ENCODE peak calls at places on chromosomes 3 and 15, in seven cellular contexts. O is cardiac muscle cell, N is DND-41, B is WERI-Rb-1, L is HL-60, K is AG04450, J is GM23338. C is an unnamed sample.

GRCh38 chr3:126881861-126882260 is 101.1 kb upstream of the PLXNA1 start:
- DNase-seq in K (no peak), L (no peak), J (no peak), N (no peak), O (no peak), B (no peak), C (no peak)

GRCh38 chr15:39115379-39116057 is 465.4 kb upstream of the THBS1 start:
- DNase-seq in N (no peak), O (no peak), L (no peak), B (no peak), K (no peak), J (no peak), C (no peak)

GRCh38 chr3:31891876-31892455 is 89.1 kb downstream of the OSBPL10 start:
- DNase-seq in N (no peak), L (no peak), O (no peak), J (no peak), K (no peak), B (no peak), C (no peak)

GRCh38 chr3:30643763-30644462 is 37.5 kb downstream of the TGFBR2 start:
- DNase-seq in J (no peak), L (no peak), O (no peak), N (peak; percentile 68), K (no peak), B (no peak), C (no peak)

GRCh38 chr3:192060160-192060783 is 599.3 kb downstream of the PYDC2 start:
- DNase-seq in L (no peak), K (no peak), N (no peak), B (peak; percentile 42), O (no peak), J (no peak), C (no peak)

GRCh38 chr15:92510163-92510882 is 116.6 kb downstream of the ST8SIA2 start:
- DNase-seq in N (no peak), L (no peak), B (no peak), J (peak; percentile 92), K (no peak), O (no peak), C (no peak)

GRCh38 chr15:92810418-92811138 is 89.5 kb upstream of the CHD2 start:
- DNase-seq in N (no peak), K (no peak), O (peak; percentile 56), J (peak; percentile 63), B (peak; percentile 78), L (peak; percentile 62), C (peak; percentile 75)

GRCh38 chr15:85624241-85624855 is 170.4 kb downstream of the KLHL25 start:
- DNase-seq in K (no peak), J (no peak), O (no peak), N (peak; percentile 63), L (peak; percentile 42), B (no peak), C (no peak)

GRCh38 chr3:195911946-195912270 is 3.6 kb upstream of the TNK2 start:
- DNase-seq in N (no peak), K (no peak), B (no peak), J (no peak), O (no peak), L (no peak), C (no peak)

GRCh38 chr3:16516695-16517481 is 3.4 kb upstream of the RFTN1 start:
- DNase-seq in O (peak; percentile 73), B (peak; percentile 32), N (peak; percentile 42), L (no peak), J (peak; percentile 70), K (peak; percentile 45), C (no peak)

GRCh38 chr15:70632079-70632850 is 131.1 kb downstream of the UACA start:
- DNase-seq in K (no peak), J (no peak), O (no peak), B (no peak), N (no peak), L (no peak), C (no peak)

GRCh38 chr3:169886671-169887070 is 16.9 kb upstream of the LRRC31 start:
- DNase-seq in K (peak; percentile 1), N (no peak), J (peak; percentile 22), B (no peak), O (no peak), L (no peak), C (peak; percentile 86)

GRCh38 chr3:183698318-183698731 is 728 bp downstream of the YEATS2 start:
- DNase-seq in O (peak; percentile 44), J (peak; percentile 62), L (peak; percentile 29), K (no peak), N (no peak), B (peak; percentile 19), C (no peak)

GRCh38 chr3:153960701-153961100 is 160.5 kb upstream of the ARHGEF26 start:
- DNase-seq in O (no peak), K (no peak), B (no peak), L (no peak), N (no peak), J (no peak), C (no peak)

GRCh38 chr3:195811756-195812155 is at the start of gene MUC4:
- DNase-seq in L (no peak), K (no peak), J (peak; percentile 63), B (no peak), O (no peak), N (no peak), C (no peak)

GRCh38 chr3:117398166-117398954 is 688.8 kb downstream of the TUSC7 start:
- DNase-seq in L (no peak), K (no peak), J (peak; percentile 89), N (no peak), B (no peak), O (no peak), C (no peak)

GRCh38 chr15:101264011-101264410 is 12.2 kb upstream of the CHSY1 start:
- DNase-seq in J (no peak), B (no peak), L (no peak), N (no peak), O (no peak), K (no peak), C (no peak)

GRCh38 chr3:186444288-186444687 is 82.3 kb upstream of the DGKG start:
- DNase-seq in K (no peak), J (no peak), O (no peak), B (no peak), N (no peak), L (no peak), C (no peak)

GRCh38 chr15:62059818-62060115 is 480 bp downstream of the VPS13C start:
- DNase-seq in L (peak; percentile 75), K (no peak), N (peak; percentile 65), O (peak; percentile 54), B (peak; percentile 51), J (no peak), C (peak; percentile 48)

GRCh38 chr15:74369756-74370155 is 2.3 kb upstream of the CYP11A1 start:
- DNase-seq in J (no peak), L (no peak), K (no peak), O (no peak), N (no peak), B (no peak), C (no peak)

GRCh38 chr15:101014921-101015841 is 96.0 kb downstream of the LRRK1 start:
- DNase-seq in O (peak; percentile 76), J (peak; percentile 91), L (peak; percentile 61), K (no peak), B (peak; percentile 79), N (peak; percentile 71), C (peak; percentile 75)

GRCh38 chr3:14806641-14807263 is 12.0 kb upstream of the FGD5 start:
- DNase-seq in O (no peak), L (peak; percentile 34), J (no peak), N (peak; percentile 18), B (no peak), K (no peak), C (no peak)
- H3K27me3 ChIP-seq in O (peaks cover 33% of the 10 kb centered on the region), L (peaks cover 22% of the 10 kb centered on the region), J (peaks cover 35% of the 10 kb centered on the region), N (no peaks in the 10 kb centered on the region), B (peaks cover 84% of the 10 kb centered on the region), K (peaks cover 24% of the 10 kb centered on the region), C (no peaks in the 10 kb centered on the region)

DNA sequence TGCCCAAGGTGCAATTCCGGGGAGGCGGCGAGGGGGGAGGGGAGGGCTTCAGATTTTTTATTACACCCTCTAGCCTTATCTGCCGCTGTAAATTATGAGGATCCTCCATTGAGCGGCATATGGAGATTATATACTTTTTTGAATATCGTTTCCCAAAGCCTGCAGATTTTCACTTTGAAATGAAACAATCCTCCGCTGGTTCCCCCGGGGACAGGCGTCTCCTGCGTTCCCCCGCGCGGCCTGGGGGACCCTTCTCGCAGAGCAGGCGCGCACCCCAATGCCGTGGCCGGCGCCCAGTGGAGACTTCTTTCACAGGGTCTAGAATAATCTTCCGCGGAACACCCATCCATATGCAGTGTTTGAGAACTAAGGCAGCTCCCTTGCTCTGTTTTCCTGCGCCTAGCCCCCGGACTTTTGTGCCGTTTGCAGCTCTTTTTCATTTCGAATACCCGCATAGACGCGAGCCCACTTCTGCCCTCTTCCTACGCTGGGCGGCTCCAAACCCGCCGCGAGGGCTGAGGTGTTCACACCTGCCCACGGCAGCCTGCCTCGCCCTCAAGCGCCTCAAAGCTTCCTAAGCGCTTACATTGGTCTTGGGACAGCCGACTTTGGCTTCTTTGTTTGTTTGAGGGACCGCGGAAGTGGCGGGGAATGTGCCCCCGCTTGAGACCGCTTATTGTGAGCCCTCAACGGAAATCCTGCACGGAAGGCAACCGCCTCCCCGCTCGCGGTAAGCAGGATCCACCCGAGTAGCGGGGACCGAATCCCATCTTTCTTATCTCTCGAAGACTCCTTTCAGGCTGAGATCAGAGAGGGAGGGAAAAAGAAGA is 7.5 kb downstream of the SOX14 start:
- DNase-seq in O (no peak), K (no peak), B (no peak), J (peak; percentile 72), L (no peak), N (no peak), C (no peak)
- H3K27me3 ChIP-seq in O (peaks cover 100% of the 10 kb centered on the region), K (peaks cover 61% of the 10 kb centered on the region), B (peaks cover 22% of the 10 kb centered on the region), J (peaks cover 99% of the 10 kb centered on the region), L (peaks cover 77% of the 10 kb centered on the region), N (peaks cover 15% of the 10 kb centered on the region), C (peaks cover 16% of the 10 kb centered on the region)

GRCh38 chr3:194079702-194080172 is 56.2 kb upstream of the HES1 start:
- DNase-seq in B (no peak), K (no peak), L (no peak), N (no peak), J (no peak), O (peak; percentile 23), C (no peak)

GRCh38 chr3:194081826-194082225 is 54.1 kb upstream of the HES1 start:
- DNase-seq in L (no peak), K (no peak), J (no peak), O (no peak), B (no peak), N (no peak), C (no peak)

GRCh38 chr3:194080913-194081800 is 54.8 kb upstream of the HES1 start:
- DNase-seq in N (no peak), B (no peak), L (no peak), K (no peak), J (no peak), O (no peak), C (no peak)

GRCh38 chr3:194082596-194083220 is 53.2 kb upstream of the HES1 start:
- DNase-seq in J (no peak), B (no peak), N (no peak), K (no peak), L (no peak), O (no peak), C (no peak)

DNA sequence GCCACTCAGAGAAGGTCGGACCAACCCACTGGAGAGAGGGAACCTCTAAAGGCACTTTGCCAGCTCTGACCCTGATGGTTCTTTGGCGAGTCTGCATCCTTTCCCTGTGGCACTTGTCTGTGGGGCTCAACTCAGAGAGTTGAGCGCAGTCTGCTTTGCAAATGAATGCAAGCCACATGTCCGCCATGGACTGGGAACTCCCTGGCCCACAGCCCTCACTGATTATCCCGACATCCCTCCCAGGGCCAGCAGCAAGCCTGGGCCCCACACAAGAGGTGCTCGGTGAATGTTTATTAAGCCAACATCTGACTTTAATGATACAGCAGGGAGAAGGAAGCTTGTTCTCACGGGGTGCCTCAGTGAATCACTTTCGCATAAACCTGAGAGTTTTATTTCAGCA is 55.5 kb upstream of the HES1 start:
- DNase-seq in J (no peak), O (no peak), L (no peak), N (no peak), K (no peak), B (no peak), C (no peak)
- H3K27me3 ChIP-seq in J (no peaks in the 10 kb centered on the region), O (no peaks in the 10 kb centered on the region), L (no peaks in the 10 kb centered on the region), N (peaks cover 58% of the 10 kb centered on the region), K (peaks cover 69% of the 10 kb centered on the region), B (no peaks in the 10 kb centered on the region), C (no peaks in the 10 kb centered on the region)

GRCh38 chr15:56099311-56099710 is 105.9 kb upstream of the NEDD4 start:
- DNase-seq in O (peak; percentile 15), J (no peak), L (no peak), B (no peak), N (no peak), K (no peak), C (no peak)
- H3K27me3 ChIP-seq in O (no peaks in the 10 kb centered on the region), J (no peaks in the 10 kb centered on the region), L (no peaks in the 10 kb centered on the region), B (no peaks in the 10 kb centered on the region), N (no peaks in the 10 kb centered on the region), K (no peaks in the 10 kb centered on the region), C (no peaks in the 10 kb centered on the region)

C was measured in lung.